ENCODE peak calls at places on chromosome 6, in nine cellular contexts. F, E, R, U, Z, D, J, K and M are unnamed samples. For H3K4me1 and H3K9me3, the result is how much of the 10 kb centered on the place peaks cover.

GRCh38 chr6:90865513-90865912 is 278.6 kb upstream of the MAP3K7 start:
- DNase-seq in K (no peak), J (no peak), F (no peak), D (no peak), U (no peak), R (no peak), E (no peak), Z (no peak), M (no peak)

GRCh38 chr6:11616200-11616611 is 78.7 kb downstream of the TMEM170B start:
- DNase-seq in U (no peak), E (no peak), J (no peak), Z (no peak), D (no peak), F (no peak), K (no peak), R (no peak), M (no peak)

GRCh38 chr6:144725731-144726522 is 440.8 kb downstream of the UTRN start:
- DNase-seq in D (no peak), J (no peak), E (peak), Z (no peak), K (no peak), U (peak), R (no peak), F (no peak), M (peak)

GRCh38 chr6:100657678-100658330 is 193.1 kb upstream of the SIM1 start:
- DNase-seq in K (no peak), U (peak), E (no peak), D (no peak), R (no peak), Z (no peak), J (peak), F (no peak), M (no peak)

GRCh38 chr6:151652338-151652737 is 155.1 kb upstream of the ESR1 start:
- DNase-seq in J (no peak), D (no peak), R (no peak), E (no peak), U (no peak), K (no peak), Z (no peak), F (no peak), M (peak)

GRCh38 chr6:26295691-26296555 is 69.1 kb upstream of the BTN3A2 start:
- DNase-seq in F (no peak), J (no peak), U (peak), Z (no peak), D (peak), R (peak), K (peak), E (no peak), M (no peak)

GRCh38 chr6:116974942-116975341 is 97.9 kb downstream of the RFX6 start:
- DNase-seq in R (no peak), D (no peak), Z (no peak), E (no peak), U (no peak), F (no peak), J (no peak), K (no peak), M (no peak)

GRCh38 chr6:164069352-164070022 is 655.0 kb downstream of the QKI start:
- DNase-seq in Z (no peak), U (no peak), R (no peak), D (peak), J (no peak), F (peak), K (no peak), E (peak), M (no peak)

GRCh38 chr6:28940859-28941680 is 17.3 kb upstream of the TRIM27 start:
- DNase-seq in R (peak), D (peak), U (peak), F (no peak), E (peak), K (peak), J (peak), Z (peak), M (peak)

GRCh38 chr6:51062166-51062722 is 243.6 kb downstream of the TFAP2B start:
- DNase-seq in R (no peak), U (no peak), D (no peak), J (no peak), Z (no peak), F (no peak), E (no peak), K (no peak), M (no peak)

GRCh38 chr6:51060262-51060762 is 241.6 kb downstream of the TFAP2B start:
- DNase-seq in F (no peak), Z (no peak), K (no peak), J (no peak), R (no peak), D (no peak), E (no peak), U (no peak), M (no peak)

GRCh38 chr6:51057296-51057695 is 238.6 kb downstream of the TFAP2B start:
- DNase-seq in Z (no peak), F (no peak), D (no peak), E (no peak), R (no peak), U (no peak), J (no peak), K (no peak), M (no peak)
- H3K4me3 ChIP-seq in Z (no peak), F (no peak), D (no peak), E (no peak), R (no peak), U (no peak), J (no peak), K (no peak), M (no peak)

GRCh38 chr6:30263734-30264133 is 50.5 kb upstream of the TRIM26 start:
- DNase-seq in Z (no peak), K (no peak), E (no peak), R (no peak), U (no peak), D (no peak), J (no peak), F (no peak), M (no peak)

GRCh38 chr6:30259140-30260035 is 46.2 kb upstream of the TRIM26 start:
- DNase-seq in Z (peak), J (peak), E (peak), R (peak), F (peak), U (peak), D (peak), K (peak), M (peak)

GRCh38 chr6:30260036-30260504 is 46.9 kb upstream of the TRIM26 start:
- DNase-seq in J (no peak), D (no peak), K (no peak), R (no peak), F (peak), E (no peak), U (peak), Z (no peak), M (no peak)

GRCh38 chr6:30258204-30258603 is 45.0 kb upstream of the TRIM26 start:
- DNase-seq in J (no peak), U (peak), E (no peak), K (no peak), R (no peak), D (no peak), Z (no peak), F (no peak), M (no peak)
- H3K4me1 ChIP-seq in J (under half), U (under half), E (under half), K (under half), R (under half), D (under half), Z (under half), F (under half), M (under half)

DNA sequence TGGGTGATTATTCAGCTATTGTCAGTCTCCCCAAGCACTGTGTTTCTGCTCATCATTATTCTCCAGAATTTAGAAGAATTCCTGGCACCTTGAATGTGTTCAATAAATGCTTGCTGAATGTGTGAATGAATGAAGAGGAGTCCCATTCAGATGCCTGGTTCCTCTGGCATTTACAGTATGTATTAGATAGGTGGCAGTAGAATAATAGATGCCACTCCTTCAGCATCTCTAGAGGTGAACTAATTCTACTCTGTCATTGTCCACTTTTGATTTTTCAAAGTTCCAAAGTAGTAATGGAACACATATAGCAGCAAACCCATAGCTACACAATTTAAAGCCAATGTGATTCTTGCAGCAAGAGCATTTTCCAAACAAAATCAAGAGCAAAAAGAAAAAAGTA is 118.9 kb upstream of the CEP162 start:
- DNase-seq in Z (no peak), D (no peak), K (no peak), E (no peak), U (no peak), J (no peak), R (no peak), F (no peak), M (no peak)
- H3K9me3 ChIP-seq in Z (under half), D (under half), K (under half), E (under half), U (under half), J (under half), R (under half), F (under half), M (under half)

GRCh38 chr6:129817332-129817731 is 43.8 kb downstream of the TMEM244 start:
- DNase-seq in D (no peak), R (no peak), U (no peak), J (no peak), Z (no peak), E (no peak), F (no peak), K (no peak), M (no peak)
- H3K4me3 ChIP-seq in D (no peak), R (no peak), U (no peak), J (no peak), Z (no peak), E (no peak), F (no peak), K (no peak), M (no peak)